ENCODE peak calls at places on chromosomes 5 and 9, in nine cellular contexts. K, O, D, I, S, Q, F, T and A are unnamed samples.

GRCh38 chr5:61332891-61333350 is 863 bp downstream of the ZSWIM6 start:
- DNase-seq in K (peak), O (no peak), D (peak), I (peak), S (peak), Q (peak), F (peak), T (peak), A (peak)

GRCh38 chr5:171092194-171092593 is 216.9 kb upstream of the TLX3 start:
- DNase-seq in K (no peak), O (no peak), D (peak), I (peak), S (no peak), Q (no peak), F (peak), T (no peak), A (peak)

GRCh38 chr5:178304761-178305645 is 72.4 kb upstream of the PHYKPL start:
- DNase-seq in K (no peak), O (no peak), D (no peak), I (peak), S (no peak), Q (no peak), F (no peak), T (peak), A (no peak)

GRCh38 chr5:57174128-57174849 is 430 bp downstream of the GPBP1 start:
- DNase-seq in K (no peak), O (no peak), D (peak), I (peak), S (peak), Q (peak), F (peak), T (peak), A (peak)

GRCh38 chr9:14221558-14221957 is 92.4 kb downstream of the NFIB start:
- DNase-seq in K (no peak), O (no peak), D (peak), I (peak), S (peak), Q (no peak), F (peak), T (no peak), A (peak)

GRCh38 chr9:83501552-83501951 is 36.6 kb downstream of the FRMD3 start:
- DNase-seq in K (no peak), O (no peak), D (no peak), I (no peak), S (no peak), Q (no peak), F (no peak), T (no peak), A (no peak)

GRCh38 chr9:109767404-109767803 is 12.6 kb upstream of the PALM2AKAP2 start:
- DNase-seq in K (no peak), O (no peak), D (no peak), I (no peak), S (no peak), Q (no peak), F (no peak), T (no peak), A (no peak)

GRCh38 chr5:124514966-124515365 is 231.5 kb downstream of the ZNF608 start:
- DNase-seq in K (no peak), O (no peak), D (no peak), I (no peak), S (no peak), Q (no peak), F (no peak), T (no peak), A (no peak)

GRCh38 chr9:121609845-121610637 is 41.4 kb upstream of the DAB2IP start:
- DNase-seq in K (no peak), O (peak), D (peak), I (peak), S (peak), Q (peak), F (peak), T (peak), A (peak)

DNA sequence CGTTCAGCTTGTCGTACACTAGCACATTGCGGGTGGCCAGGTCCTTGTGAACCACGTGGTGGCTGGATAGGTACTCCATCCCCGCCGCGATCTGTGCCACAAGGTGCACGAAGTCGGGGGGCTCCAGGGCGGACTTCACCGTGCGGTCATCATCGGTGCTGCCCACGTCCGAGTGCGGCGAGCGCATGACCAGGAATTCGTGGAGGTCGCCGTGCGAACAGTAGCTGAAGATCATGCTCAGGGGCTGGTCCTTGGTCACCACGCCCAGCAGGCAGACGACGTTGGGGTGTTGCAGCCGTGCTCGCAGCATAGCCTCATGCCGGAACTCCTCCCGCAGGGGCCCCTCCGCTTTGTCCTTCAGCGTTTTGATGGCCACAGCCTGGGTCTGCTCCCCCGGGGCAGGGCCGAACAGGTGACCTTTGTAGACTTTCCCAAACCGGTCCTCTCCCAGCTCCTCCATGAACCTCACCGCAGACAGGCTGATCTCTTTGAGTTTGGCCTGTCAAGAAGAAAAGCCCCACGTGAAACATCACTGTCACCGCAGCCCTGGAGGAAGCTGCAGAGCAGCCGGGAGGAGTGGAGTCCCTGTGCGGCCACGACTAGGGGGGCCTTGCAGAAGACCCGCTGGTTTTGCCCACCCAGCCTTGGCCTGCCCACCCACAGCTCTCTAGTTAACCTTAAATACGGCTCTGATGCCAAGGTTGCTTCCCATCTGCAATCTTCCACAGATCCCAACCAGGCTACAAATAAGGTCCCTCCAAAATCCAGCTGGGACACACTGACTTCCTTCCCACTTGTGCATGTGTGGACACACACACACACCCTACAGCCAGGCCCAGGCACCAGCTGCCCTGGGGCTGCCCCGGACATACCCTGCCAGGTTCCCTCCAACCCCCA is 225.2 kb downstream of the ROR2 start:
- DNase-seq in K (no peak), O (no peak), D (no peak), I (no peak), S (no peak), Q (no peak), F (no peak), T (no peak), A (no peak)
- TF ChIP-seq CTCF in K (no peak), O (no peak), D (no peak), I (no peak), S (no peak), Q (no peak), F (no peak), T (no peak), A (no peak)

GRCh38 chr9:72477862-72478564 is 43.4 kb upstream of the TMC1 start:
- DNase-seq in K (peak), O (no peak), D (peak), I (peak), S (peak), Q (peak), F (peak), T (no peak), A (peak)

GRCh38 chr9:72476617-72477375 is 44.6 kb upstream of the TMC1 start:
- DNase-seq in K (peak), O (no peak), D (no peak), I (peak), S (peak), Q (peak), F (peak), T (no peak), A (peak)

GRCh38 chr9:72473474-72474241 is 47.8 kb upstream of the TMC1 start:
- DNase-seq in K (no peak), O (no peak), D (no peak), I (peak), S (no peak), Q (no peak), F (peak), T (no peak), A (no peak)

GRCh38 chr9:72474676-72475075 is 46.7 kb upstream of the TMC1 start:
- DNase-seq in K (no peak), O (no peak), D (no peak), I (no peak), S (no peak), Q (no peak), F (no peak), T (no peak), A (no peak)

GRCh38 chr9:72476100-72476499 is 45.3 kb upstream of the TMC1 start:
- DNase-seq in K (no peak), O (no peak), D (no peak), I (no peak), S (no peak), Q (peak), F (no peak), T (no peak), A (no peak)
- H3K27ac ChIP-seq in K (no peak), O (no peak), D (no peak), I (no peak), S (peak), Q (peak), F (no peak), T (no peak), A (no peak)

GRCh38 chr5:34535433-34535832 is 120.7 kb upstream of the RAI14 start:
- DNase-seq in K (no peak), O (no peak), D (peak), I (no peak), S (no peak), Q (no peak), F (no peak), T (no peak), A (no peak)

GRCh38 chr5:34536699-34537098 is 119.4 kb upstream of the RAI14 start:
- DNase-seq in K (no peak), O (no peak), D (no peak), I (peak), S (no peak), Q (no peak), F (no peak), T (no peak), A (no peak)

GRCh38 chr5:34539183-34539582 is 116.9 kb upstream of the RAI14 start:
- DNase-seq in K (no peak), O (no peak), D (no peak), I (no peak), S (no peak), Q (no peak), F (no peak), T (no peak), A (no peak)

GRCh38 chr5:34535944-34536628 is 120.0 kb upstream of the RAI14 start:
- DNase-seq in K (no peak), O (no peak), D (no peak), I (peak), S (no peak), Q (no peak), F (no peak), T (no peak), A (no peak)

DNA sequence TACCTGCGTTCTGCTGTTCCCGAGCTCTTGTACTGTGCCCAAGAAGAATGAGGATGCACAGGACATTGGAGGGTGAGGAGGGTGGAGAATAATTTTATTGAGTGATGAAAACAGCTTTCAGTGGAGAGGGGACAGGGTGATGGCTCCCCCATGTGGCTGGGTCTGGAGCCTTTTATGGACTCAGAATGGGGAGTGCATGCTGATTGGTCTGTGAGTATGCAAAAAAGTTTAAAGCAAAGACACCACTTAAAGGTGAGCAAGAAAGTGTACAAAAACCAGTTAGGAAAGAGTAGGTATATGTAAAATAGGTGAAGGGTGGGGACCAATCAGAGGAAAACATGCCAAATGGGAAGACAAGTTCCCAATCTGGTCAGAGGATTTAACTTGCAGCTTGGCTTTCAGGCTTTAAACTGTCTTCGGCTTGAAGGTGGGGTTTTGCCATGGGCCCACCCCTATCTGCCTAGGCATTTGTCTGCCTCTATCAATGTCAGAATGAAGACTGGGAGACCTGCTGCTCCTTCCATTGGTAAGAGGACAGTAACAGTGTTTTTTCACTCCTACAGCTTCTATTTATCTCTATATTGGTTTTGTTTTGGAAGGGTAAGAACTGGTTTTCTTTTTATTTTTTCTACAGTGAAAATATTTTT is 118.0 kb upstream of the RAI14 start:
- DNase-seq in K (no peak), O (no peak), D (peak), I (peak), S (no peak), Q (peak), F (peak), T (no peak), A (no peak)
- TF ChIP-seq CTCF in K (no peak), O (no peak), D (peak), I (peak), S (peak), Q (no peak), F (peak), T (peak), A (no peak)

DNA sequence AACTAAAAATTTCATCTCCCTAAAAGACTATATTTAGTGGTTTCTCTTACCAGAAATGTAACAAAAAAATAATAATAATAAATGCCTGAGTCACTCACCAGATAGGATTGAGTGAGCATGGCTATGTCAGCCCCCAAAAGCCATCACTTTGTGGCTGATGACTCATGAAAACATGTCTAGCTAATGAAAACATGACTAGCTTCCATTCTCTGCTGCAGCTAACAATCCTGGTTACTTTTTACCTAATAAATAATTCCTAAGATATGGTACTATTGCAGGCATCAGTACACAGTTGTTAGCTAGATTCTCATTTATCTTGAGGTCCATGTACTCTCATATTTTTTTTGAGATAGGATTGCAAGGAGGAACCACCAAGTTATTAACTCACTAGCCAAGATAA is 1294.6 kb upstream of the ACO1 start:
- DNase-seq in K (no peak), O (no peak), D (peak), I (no peak), S (no peak), Q (no peak), F (peak), T (no peak), A (peak)
- H3K27ac ChIP-seq in K (no peak), O (no peak), D (no peak), I (no peak), S (no peak), Q (no peak), F (no peak), T (no peak), A (no peak)

DNA sequence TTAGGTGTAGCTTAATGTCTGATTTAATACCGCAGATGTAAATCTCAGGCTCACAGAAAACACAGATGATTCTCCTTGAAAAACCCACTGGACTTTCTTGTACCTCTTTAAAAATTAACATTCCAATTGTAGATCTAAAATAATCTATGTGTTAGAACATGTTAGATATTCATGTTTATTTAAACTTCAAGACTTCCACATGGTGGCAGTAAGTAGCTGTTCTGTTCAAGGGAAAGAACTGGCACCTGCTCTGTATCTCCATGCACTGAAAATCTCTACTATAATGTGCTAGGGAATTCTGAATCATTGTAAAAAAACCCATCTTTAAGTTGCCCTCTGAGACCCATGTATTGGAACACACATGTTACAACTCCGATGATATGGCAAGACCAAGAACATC is 366.9 kb downstream of the DMRTA1 start:
- DNase-seq in K (no peak), O (no peak), D (no peak), I (no peak), S (no peak), Q (no peak), F (peak), T (no peak), A (no peak)
- TF ChIP-seq CTCF in K (no peak), O (no peak), D (no peak), I (no peak), S (peak), Q (no peak), F (peak), T (no peak), A (peak)

DNA sequence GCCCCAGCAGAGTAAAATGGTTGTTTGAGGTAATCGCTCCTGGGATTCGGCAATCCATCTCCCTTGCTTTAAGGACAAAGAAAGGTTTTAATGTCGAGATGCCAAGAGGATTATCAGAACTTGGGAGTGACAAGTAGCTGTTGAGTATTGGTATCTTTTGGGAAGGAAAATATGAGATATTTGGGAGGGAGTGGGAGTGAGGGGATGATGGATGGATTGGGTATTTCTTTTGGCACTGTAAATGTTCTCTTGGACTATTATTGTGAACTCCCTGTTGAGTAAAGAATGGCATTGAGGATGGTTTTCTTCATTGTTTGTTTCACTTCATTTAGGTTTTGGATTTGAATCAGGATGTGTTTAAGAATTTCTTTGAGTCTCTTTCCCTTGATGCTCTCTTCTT is 86.1 kb downstream of the PIP5K1B start:
- DNase-seq in K (no peak), O (no peak), D (no peak), I (no peak), S (no peak), Q (no peak), F (no peak), T (no peak), A (no peak)
- H3K27ac ChIP-seq in K (no peak), O (no peak), D (no peak), I (no peak), S (no peak), Q (no peak), F (no peak), T (no peak), A (no peak)